ENCODE peak calls at places on chromosome 7, in eight cellular contexts. P is fibroblast of lung, G is endodermal cell, Q is AG04449, H is choroid plexus epithelial cell, M is Peyer's patch, S is neural progenitor cell, V is transverse colon. F is an unnamed sample.

GRCh38 chr7:1460757-1461639 is 1.7 kb upstream of the MICALL2 start:
- DNase-seq in P (peak), G (peak), Q (no peak), H (peak), M (no peak), S (peak), V (peak), F (no peak)

GRCh38 chr7:117603627-117604026 is 123.8 kb downstream of the CFTR start:
- DNase-seq in P (no peak), G (no peak), Q (no peak), H (no peak), M (no peak), S (no peak), V (no peak), F (no peak)

GRCh38 chr7:30521532-30521931 is 16.9 kb upstream of the GGCT start:
- DNase-seq in P (peak), G (no peak), Q (peak), H (peak), M (no peak), S (no peak), V (no peak), F (no peak)

GRCh38 chr7:935321-936130 is 19.0 kb downstream of the ADAP1 start:
- DNase-seq in P (no peak), G (no peak), Q (no peak), H (no peak), M (no peak), S (no peak), V (peak), F (no peak)

GRCh38 chr7:149209518-149210269 is 14.3 kb downstream of the ZNF282 start:
- DNase-seq in P (peak), G (peak), Q (no peak), H (peak), M (peak), S (peak), V (peak), F (no peak)

GRCh38 chr7:1555046-1555812 is 776 bp downstream of the TMEM184A start:
- DNase-seq in P (peak), G (peak), Q (peak), H (peak), M (no peak), S (no peak), V (peak), F (no peak)

GRCh38 chr7:156196649-156197048 is 384.4 kb upstream of the SHH start:
- DNase-seq in P (no peak), G (no peak), Q (no peak), H (no peak), M (no peak), S (no peak), V (no peak), F (no peak)

GRCh38 chr7:67692425-67692824 is 695.8 kb downstream of the TYW1 start:
- DNase-seq in P (peak), G (no peak), Q (no peak), H (no peak), M (no peak), S (no peak), V (no peak), F (no peak)

GRCh38 chr7:131111-132094 is 61.0 kb upstream of the FAM20C start:
- DNase-seq in P (peak), G (peak), Q (no peak), H (no peak), M (no peak), S (no peak), V (peak), F (no peak)

GRCh38 chr7:54705436-54705835 is 53.6 kb downstream of the SEC61G start:
- DNase-seq in P (peak), G (no peak), Q (no peak), H (peak), M (no peak), S (no peak), V (no peak), F (no peak)

GRCh38 chr7:13069832-13070231 is 382.4 kb downstream of the ARL4A start:
- DNase-seq in P (no peak), G (no peak), Q (no peak), H (no peak), M (no peak), S (no peak), V (no peak), F (no peak)

GRCh38 chr7:142586611-142587010 is 162.7 kb upstream of the PRSS1 start:
- DNase-seq in P (no peak), G (no peak), Q (no peak), H (no peak), M (no peak), S (no peak), V (no peak), F (no peak)

GRCh38 chr7:5754981-5755599 is 26.4 kb downstream of the RNF216 start:
- DNase-seq in P (no peak), G (no peak), Q (no peak), H (no peak), M (no peak), S (no peak), V (no peak), F (no peak)

GRCh38 chr7:115357213-115357999 is 435.5 kb downstream of the MDFIC start:
- DNase-seq in P (peak), G (no peak), Q (no peak), H (no peak), M (no peak), S (no peak), V (no peak), F (no peak)

GRCh38 chr7:542935-543789 is 23.5 kb upstream of the PDGFA start:
- DNase-seq in P (peak), G (no peak), Q (peak), H (peak), M (no peak), S (no peak), V (no peak), F (no peak)

GRCh38 chr7:87354749-87355148 is 9.3 kb downstream of the CROT start:
- DNase-seq in P (no peak), G (no peak), Q (no peak), H (no peak), M (no peak), S (peak), V (no peak), F (no peak)

GRCh38 chr7:80637911-80638765 is at the start of gene CD36:
- DNase-seq in P (no peak), G (no peak), Q (no peak), H (no peak), M (no peak), S (no peak), V (no peak), F (no peak)

DNA sequence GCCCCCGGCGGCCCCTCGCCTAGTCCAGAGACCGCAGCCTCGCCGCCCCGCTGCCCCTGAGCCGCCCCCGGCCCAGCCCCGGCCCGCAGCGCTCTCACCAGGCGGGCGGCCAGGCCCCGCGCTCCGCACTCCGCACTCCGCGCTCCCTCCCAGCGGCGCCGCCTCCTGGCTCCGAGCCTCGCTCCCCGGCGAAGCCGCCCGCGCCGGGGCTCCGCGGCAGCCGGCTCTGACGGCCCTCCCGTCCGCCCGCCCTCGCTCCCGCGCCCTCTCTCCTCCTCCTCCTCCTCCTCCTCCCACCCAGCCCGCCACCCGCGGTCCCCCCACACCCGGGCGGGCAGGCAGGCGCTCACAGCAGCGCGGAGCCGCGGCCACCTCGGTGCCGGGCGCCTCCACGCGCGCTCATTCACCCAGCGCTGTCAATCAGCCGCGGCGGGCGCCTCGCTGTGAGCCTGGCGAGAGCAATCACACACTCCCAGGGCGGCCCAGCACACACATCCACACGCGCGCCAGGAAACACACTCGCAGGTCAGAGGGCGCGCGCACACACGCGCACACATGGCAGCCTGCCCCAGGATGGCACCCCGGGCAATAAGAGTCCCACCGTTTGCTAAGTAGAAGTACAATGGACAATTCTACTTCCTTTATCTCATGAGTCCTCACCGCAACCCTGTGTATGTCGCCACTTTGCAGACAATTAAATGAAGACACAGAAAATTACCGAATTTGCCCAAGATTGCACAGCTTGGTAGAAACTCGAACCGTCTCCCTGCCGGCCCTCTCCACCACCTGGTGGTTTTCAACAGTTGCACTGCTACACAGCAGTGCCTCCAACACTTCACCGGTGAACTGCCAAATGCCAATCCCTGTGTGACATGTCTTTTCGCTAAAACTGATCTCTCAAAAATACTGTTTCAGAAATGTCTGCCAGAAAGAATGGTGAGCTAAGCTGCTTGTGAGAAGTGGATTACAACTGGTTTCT is at the start of gene PRRT4:
- DNase-seq in P (no peak), G (peak), Q (no peak), H (peak), M (no peak), S (peak), V (peak), F (no peak)
- TF ChIP-seq CTCF in P (peak), G (peak), Q (no peak), H (peak), M (no peak), S (peak), V (no peak), F (no peak)

GRCh38 chr7:135129579-135129978 is 18.3 kb upstream of the TMEM140 start:
- DNase-seq in P (no peak), G (no peak), Q (no peak), H (no peak), M (no peak), S (no peak), V (no peak), F (no peak)
- TF ChIP-seq CTCF in P (peak), G (peak), Q (no peak), H (no peak), M (no peak), S (no peak), V (no peak), F (no peak)

GRCh38 chr7:64946772-64947171 is 43.7 kb downstream of the ZNF273 start:
- DNase-seq in P (peak), G (peak), Q (no peak), H (no peak), M (no peak), S (peak), V (no peak), F (no peak)
- TF ChIP-seq CTCF in P (peak), G (peak), Q (no peak), H (peak), M (no peak), S (peak), V (no peak), F (no peak)

GRCh38 chr7:8435597-8436243 is 2.3 kb downstream of the NXPH1 start:
- DNase-seq in P (no peak), G (peak), Q (no peak), H (no peak), M (no peak), S (peak), V (no peak), F (no peak)

GRCh38 chr7:8434290-8435002 is 1.0 kb downstream of the NXPH1 start:
- DNase-seq in P (no peak), G (peak), Q (no peak), H (no peak), M (no peak), S (peak), V (no peak), F (no peak)

GRCh38 chr7:8430643-8431042 is 2.8 kb upstream of the NXPH1 start:
- DNase-seq in P (no peak), G (no peak), Q (no peak), H (no peak), M (no peak), S (no peak), V (no peak), F (no peak)

GRCh38 chr7:8435120-8435519 is 1.7 kb downstream of the NXPH1 start:
- DNase-seq in P (no peak), G (peak), Q (no peak), H (no peak), M (no peak), S (peak), V (no peak), F (no peak)

DNA sequence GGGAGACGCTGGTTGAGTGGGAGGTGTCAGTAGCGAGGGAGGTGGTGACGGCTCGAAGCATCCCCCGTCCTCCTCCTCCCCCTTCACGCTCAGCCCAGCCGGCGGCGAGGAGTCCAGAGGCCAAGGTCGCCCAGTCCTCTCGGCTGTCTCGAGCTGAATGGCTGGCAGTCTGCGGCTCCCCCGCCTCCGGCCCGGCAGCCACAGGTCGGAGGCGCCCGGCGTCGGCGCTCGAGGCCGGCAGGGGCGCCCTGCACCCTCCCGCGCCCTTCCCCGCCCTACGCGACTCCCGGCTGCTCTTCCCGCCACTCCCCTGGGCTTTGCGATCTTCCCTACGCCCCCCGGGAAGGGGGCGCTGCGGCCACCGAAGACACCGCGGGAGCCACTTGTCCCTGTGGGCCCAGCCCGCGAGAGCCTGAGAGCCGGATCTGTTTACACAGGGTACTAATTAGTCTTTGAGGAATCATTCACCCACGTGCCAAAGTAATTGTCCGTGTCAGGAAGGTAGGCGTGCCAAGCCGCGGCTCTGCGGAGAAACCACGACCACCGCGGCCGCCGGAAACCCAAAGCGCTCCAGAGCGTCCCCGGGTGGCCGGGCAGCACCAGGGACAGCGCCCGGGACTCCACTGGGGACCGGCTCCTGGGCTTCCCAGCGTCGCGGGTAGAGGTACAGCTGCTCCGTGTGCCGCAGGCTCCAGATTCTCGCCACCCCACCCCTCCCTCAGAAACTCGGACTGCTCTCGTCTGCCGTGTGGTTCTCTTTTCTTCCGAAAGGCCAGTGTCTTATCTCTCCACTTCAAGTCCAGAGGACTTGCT is at the start of gene NXPH1:
- DNase-seq in P (no peak), G (peak), Q (no peak), H (no peak), M (no peak), S (peak), V (no peak), F (no peak)
- TF ChIP-seq CTCF in P (no peak), G (peak), Q (no peak), H (no peak), M (no peak), S (peak), V (no peak), F (no peak)

GRCh38 chr7:120856198-120856597 is 1.7 kb downstream of the TSPAN12 start:
- DNase-seq in P (no peak), G (no peak), Q (no peak), H (no peak), M (no peak), S (no peak), V (no peak), F (no peak)

GRCh38 chr7:120858299-120858636 is 324 bp upstream of the TSPAN12 start:
- DNase-seq in P (no peak), G (no peak), Q (no peak), H (peak), M (no peak), S (no peak), V (no peak), F (no peak)

GRCh38 chr7:120860151-120860550 is 2.2 kb upstream of the TSPAN12 start:
- DNase-seq in P (no peak), G (no peak), Q (no peak), H (no peak), M (no peak), S (no peak), V (no peak), F (no peak)

GRCh38 chr7:120857558-120858298 is at the start of gene TSPAN12:
- DNase-seq in P (peak), G (peak), Q (no peak), H (peak), M (peak), S (peak), V (peak), F (peak)

GRCh38 chr7:120856621-120857352 is 1.2 kb downstream of the TSPAN12 start:
- DNase-seq in P (peak), G (peak), Q (no peak), H (peak), M (no peak), S (peak), V (peak), F (peak)
- TF ChIP-seq CTCF in P (peak), G (no peak), Q (no peak), H (peak), M (no peak), S (no peak), V (no peak), F (no peak)

GRCh38 chr7:112965506-112965905 is 121.1 kb downstream of the GPR85 start:
- DNase-seq in P (no peak), G (no peak), Q (no peak), H (no peak), M (no peak), S (no peak), V (no peak), F (no peak)

GRCh38 chr7:112969946-112970345 is 116.7 kb downstream of the GPR85 start:
- DNase-seq in P (no peak), G (no peak), Q (no peak), H (no peak), M (no peak), S (no peak), V (no peak), F (no peak)

DNA sequence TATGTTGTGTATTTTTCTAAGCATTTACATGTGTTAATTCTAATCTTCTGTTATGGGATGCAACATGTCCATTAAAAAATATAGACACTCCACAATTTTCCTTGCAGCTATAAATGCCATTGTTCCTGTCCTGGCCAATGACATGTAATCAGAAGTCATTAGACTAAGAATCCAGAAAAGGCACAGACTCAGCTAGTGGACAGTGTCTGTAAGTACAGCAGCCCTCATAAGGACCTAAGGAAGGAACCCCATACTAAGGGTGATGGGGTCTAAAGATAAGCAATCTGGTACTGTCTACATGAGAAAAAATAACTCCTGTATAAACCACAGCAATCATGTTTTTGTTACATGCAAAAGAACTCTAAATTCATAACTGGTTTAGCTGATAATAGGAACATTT is 115.9 kb downstream of the GPR85 start:
- DNase-seq in P (no peak), G (no peak), Q (no peak), H (no peak), M (no peak), S (no peak), V (no peak), F (no peak)
- TF ChIP-seq CTCF in P (peak), G (peak), Q (no peak), H (no peak), M (no peak), S (peak), V (no peak), F (no peak)